ENCODE peak calls at places on chromosomes 13 and 19, in seven cellular contexts. G, O, U, J, E, R and Y are unnamed samples.

GRCh38 chr19:35566738-35567137 is 3.3 kb upstream of the ATP4A start:
- DNase-seq in J (no peak), E (no peak), O (no peak), G (no peak), U (no peak), R (no peak), Y (no peak)

GRCh38 chr13:91576590-91576989 is 178.2 kb downstream of the GPC5 start:
- DNase-seq in U (no peak), R (no peak), J (no peak), O (no peak), G (no peak), E (no peak), Y (no peak)

GRCh38 chr13:64525687-64526086 is 2704.4 kb downstream of the PCDH9 start:
- DNase-seq in O (no peak), U (no peak), E (no peak), G (no peak), R (no peak), J (no peak), Y (no peak)

GRCh38 chr19:43639507-43640423 is at the start of gene CADM4:
- DNase-seq in G (no peak), J (no peak), O (peak), E (no peak), R (no peak), U (no peak), Y (peak)

GRCh38 chr19:54654447-54655321 is 8.1 kb upstream of the LILRB4 start:
- DNase-seq in O (no peak), G (peak), R (no peak), U (no peak), E (no peak), J (no peak), Y (no peak)

GRCh38 chr19:41735071-41735623 is 20.2 kb upstream of the CEACAM6 start:
- DNase-seq in J (no peak), G (no peak), E (no peak), O (no peak), U (no peak), R (no peak), Y (no peak)

GRCh38 chr19:7386308-7386707 is 37.6 kb downstream of the ARHGEF18 start:
- DNase-seq in R (no peak), U (no peak), O (no peak), G (no peak), E (no peak), J (no peak), Y (peak)

GRCh38 chr13:38687246-38688229 is 661 bp downstream of the FREM2 start:
- DNase-seq in G (no peak), R (peak), O (no peak), E (no peak), J (peak), U (no peak), Y (peak)

GRCh38 chr13:77859450-77859849 is 59.2 kb downstream of the EDNRB start:
- DNase-seq in G (no peak), U (no peak), E (no peak), J (peak), O (no peak), R (no peak), Y (no peak)

GRCh38 chr13:79741006-79741405 is 260.1 kb downstream of the NDFIP2 start:
- DNase-seq in O (no peak), U (no peak), R (peak), G (no peak), J (peak), E (peak), Y (no peak)

GRCh38 chr13:77836423-77836822 is 82.2 kb downstream of the EDNRB start:
- DNase-seq in U (no peak), R (no peak), O (no peak), E (no peak), J (peak), G (no peak), Y (no peak)

GRCh38 chr13:30257433-30258099 is 49.8 kb downstream of the KATNAL1 start:
- DNase-seq in R (peak), G (no peak), E (no peak), J (no peak), O (no peak), U (peak), Y (peak)

GRCh38 chr19:8355631-8356402 is 8.1 kb upstream of the ANGPTL4 start:
- DNase-seq in R (peak), U (peak), E (peak), O (no peak), G (peak), J (peak), Y (peak)

GRCh38 chr13:51122868-51123267 is 11.8 kb upstream of the C13orf42 start:
- DNase-seq in J (peak), U (no peak), E (no peak), O (peak), G (no peak), R (no peak), Y (no peak)

GRCh38 chr19:32223106-32223505 is 122.3 kb upstream of the ZNF507 start:
- DNase-seq in R (no peak), J (no peak), O (no peak), G (no peak), E (no peak), U (no peak), Y (no peak)

GRCh38 chr13:92954746-92955145 is 271.9 kb upstream of the GPC6 start:
- DNase-seq in R (no peak), U (no peak), E (no peak), G (no peak), J (no peak), O (no peak), Y (no peak)

GRCh38 chr13:65710514-65710913 is 1519.6 kb downstream of the PCDH9 start:
- DNase-seq in O (no peak), J (no peak), E (no peak), G (no peak), R (no peak), U (no peak), Y (no peak)

GRCh38 chr19:46015080-46015960 is 7.5 kb downstream of the PGLYRP1 start:
- DNase-seq in R (peak), E (no peak), U (no peak), J (peak), O (peak), G (no peak), Y (no peak)

GRCh38 chr13:67298297-67298696 is 68.2 kb upstream of the PCDH9 start:
- DNase-seq in E (no peak), G (no peak), U (no peak), J (no peak), R (no peak), O (no peak), Y (no peak)

GRCh38 chr19:10643968-10644290 is 10.2 kb upstream of the ILF3 start:
- DNase-seq in E (no peak), O (no peak), J (peak), G (no peak), R (no peak), U (no peak), Y (no peak)

GRCh38 chr19:38298841-38299680 is 5.0 kb upstream of the C19orf33 start:
- DNase-seq in U (peak), R (no peak), J (no peak), E (no peak), O (no peak), G (no peak), Y (no peak)

GRCh38 chr13:113616281-113616906 is 31.8 kb downstream of the TFDP1 start:
- DNase-seq in O (no peak), G (no peak), U (no peak), R (no peak), J (peak), E (no peak), Y (no peak)

GRCh38 chr13:42525035-42525504 is 48.9 kb upstream of the TNFSF11 start:
- DNase-seq in O (no peak), E (peak), G (no peak), J (peak), U (no peak), R (peak), Y (no peak)

GRCh38 chr19:8117991-8118390 is 31.4 kb downstream of the FBN3 start:
- DNase-seq in J (no peak), R (no peak), U (no peak), G (no peak), E (no peak), O (no peak), Y (no peak)

GRCh38 chr13:43495732-43496131 is 291.0 kb downstream of the ENOX1 start:
- DNase-seq in G (no peak), J (no peak), E (no peak), O (no peak), R (no peak), U (no peak), Y (no peak)

GRCh38 chr13:98216711-98217110 is 39.6 kb upstream of the RNF113B start:
- DNase-seq in G (no peak), R (no peak), J (no peak), U (no peak), E (no peak), O (no peak), Y (no peak)

GRCh38 chr19:55692681-55693081 is 17.7 kb downstream of the EPN1 start:
- DNase-seq in G (no peak), U (no peak), J (no peak), R (no peak), O (peak), E (no peak), Y (no peak)

GRCh38 chr19:54551950-54552912 is 21.4 kb upstream of the LILRA2 start:
- DNase-seq in J (no peak), R (no peak), O (no peak), E (no peak), U (no peak), G (no peak), Y (no peak)

GRCh38 chr19:604355-604754 is 14.7 kb downstream of the HCN2 start:
- DNase-seq in J (no peak), R (no peak), G (no peak), E (no peak), U (no peak), O (peak), Y (no peak)

GRCh38 chr19:52190679-52191293 is 934 bp downstream of the PPP2R1A start:
- DNase-seq in R (peak), E (peak), O (no peak), U (peak), G (no peak), J (peak), Y (peak)

GRCh38 chr19:57099199-57099661 is 20.6 kb upstream of the USP29 start:
- DNase-seq in J (peak), U (peak), E (peak), G (peak), O (peak), R (peak), Y (peak)